ENCODE peak calls at places on chromosomes 3 and 15, in ten cellular contexts. I is right atrium auricular region, B is IMR-90, D is colonic mucosa, S is Peyer's patch, F is mammary epithelial cell, O is hepatocyte, M is lower lobe of right lung, J is transverse colon, A is HL-60. Y is an unnamed sample.
A peak's percentile ranks its signal among the peaks of the same experiment; 100 is the strongest.

GRCh38 chr3:149245738-149246451 is 24.3 kb upstream of the CP start:
- DNase-seq in I (no peak), B (peak; percentile 54), D (no peak), S (no peak), F (peak; percentile 75), O (peak; percentile 49), M (no peak), J (no peak), A (no peak), Y (no peak)

GRCh38 chr3:183460059-183461052 is 31.9 kb upstream of the MCF2L2 start:
- DNase-seq in I (no peak), B (no peak), D (no peak), S (no peak), F (peak; percentile 49), O (no peak), M (no peak), J (no peak), A (peak; percentile 18), Y (no peak)

GRCh38 chr3:134083626-134084229 is 54.0 kb upstream of the SLCO2A1 start:
- DNase-seq in I (no peak), B (no peak), D (no peak), S (no peak), F (no peak), O (no peak), M (no peak), J (no peak), A (no peak), Y (no peak)

GRCh38 chr3:67526246-67526645 is 128.2 kb downstream of the SUCLG2 start:
- DNase-seq in I (no peak), B (peak; percentile 91), D (no peak), S (no peak), F (peak; percentile 89), O (no peak), M (no peak), J (no peak), A (no peak), Y (no peak)

GRCh38 chr3:46742992-46743391 is 25.3 kb upstream of the PRSS50 start:
- DNase-seq in I (no peak), B (no peak), D (no peak), S (no peak), F (no peak), O (no peak), M (no peak), J (no peak), A (no peak), Y (no peak)

GRCh38 chr3:152392474-152392873 is 123.7 kb downstream of the MBNL1 start:
- DNase-seq in I (no peak), B (no peak), D (no peak), S (no peak), F (no peak), O (no peak), M (no peak), J (no peak), A (no peak), Y (no peak)

GRCh38 chr3:195897853-195898415 is 10.4 kb downstream of the TNK2 start:
- DNase-seq in I (no peak), B (no peak), D (no peak), S (no peak), F (no peak), O (no peak), M (no peak), J (no peak), A (no peak), Y (no peak)

GRCh38 chr3:43762486-43762885 is 71.7 kb downstream of the ABHD5 start:
- DNase-seq in I (no peak), B (no peak), D (no peak), S (no peak), F (no peak), O (no peak), M (no peak), J (no peak), A (no peak), Y (no peak)

GRCh38 chr3:140736863-140737460 is 59.1 kb downstream of the TRIM42 start:
- DNase-seq in I (peak; percentile 66), B (no peak), D (peak; percentile 21), S (no peak), F (peak; percentile 36), O (peak; percentile 70), M (no peak), J (peak; percentile 18), A (peak; percentile 10), Y (peak; percentile 39)

GRCh38 chr3:128313936-128314335 is 152.8 kb downstream of the DNAJB8 start:
- DNase-seq in I (peak; percentile 7), B (no peak), D (no peak), S (no peak), F (no peak), O (no peak), M (no peak), J (no peak), A (no peak), Y (no peak)

GRCh38 chr15:63483521-63484371 is 20.6 kb upstream of the USP3 start:
- DNase-seq in I (no peak), B (no peak), D (no peak), S (no peak), F (no peak), O (no peak), M (peak; percentile 58), J (no peak), A (peak; percentile 63), Y (no peak)

GRCh38 chr3:112086857-112087524 is 802 bp downstream of the C3orf52 start:
- DNase-seq in I (no peak), B (peak; percentile 57), D (no peak), S (no peak), F (peak; percentile 82), O (peak; percentile 16), M (no peak), J (no peak), A (no peak), Y (no peak)

GRCh38 chr3:126180477-126181397 is at the start of gene ALDH1L1:
- DNase-seq in I (peak; percentile 84), B (peak; percentile 6), D (peak; percentile 76), S (peak; percentile 65), F (peak; percentile 32), O (peak; percentile 80), M (peak; percentile 65), J (peak; percentile 57), A (no peak), Y (peak; percentile 88)

GRCh38 chr3:181700168-181701087 is 11.3 kb upstream of the SOX2 start:
- DNase-seq in I (no peak), B (peak; percentile 54), D (peak; percentile 71), S (no peak), F (peak; percentile 66), O (peak; percentile 89), M (no peak), J (peak; percentile 64), A (peak; percentile 53), Y (peak; percentile 44)

GRCh38 chr3:180680097-180680430 is 775 bp upstream of the CCDC39 start:
- DNase-seq in I (peak; percentile 59), B (peak; percentile 18), D (peak; percentile 20), S (no peak), F (peak; percentile 56), O (peak; percentile 49), M (no peak), J (peak; percentile 8), A (peak; percentile 30), Y (no peak)
- TF ChIP-seq CTCF in I (peak; percentile 42), B (peak; percentile 38), D (no peak), S (no peak), F (peak; percentile 58), O (peak; percentile 59), M (peak; percentile 40), J (peak; percentile 15), A (peak; percentile 29), Y (no peak)

GRCh38 chr3:194139977-194140351 is 4.0 kb downstream of the HES1 start:
- DNase-seq in I (no peak), B (peak; percentile 14), D (no peak), S (no peak), F (no peak), O (no peak), M (no peak), J (no peak), A (no peak), Y (no peak)
- H3K27ac ChIP-seq in I (peak overlapping the region; percentile 92), B (no peak overlapping the region), D (peak overlapping the region; percentile 71), S (peak overlapping the region; percentile 40), F (peak overlapping the region; percentile 85), O (peak overlapping the region; percentile 100), M (peak overlapping the region; percentile 92), J (peak overlapping the region; percentile 97), A (no peak overlapping the region), Y (peak overlapping the region; percentile 99)

DNA sequence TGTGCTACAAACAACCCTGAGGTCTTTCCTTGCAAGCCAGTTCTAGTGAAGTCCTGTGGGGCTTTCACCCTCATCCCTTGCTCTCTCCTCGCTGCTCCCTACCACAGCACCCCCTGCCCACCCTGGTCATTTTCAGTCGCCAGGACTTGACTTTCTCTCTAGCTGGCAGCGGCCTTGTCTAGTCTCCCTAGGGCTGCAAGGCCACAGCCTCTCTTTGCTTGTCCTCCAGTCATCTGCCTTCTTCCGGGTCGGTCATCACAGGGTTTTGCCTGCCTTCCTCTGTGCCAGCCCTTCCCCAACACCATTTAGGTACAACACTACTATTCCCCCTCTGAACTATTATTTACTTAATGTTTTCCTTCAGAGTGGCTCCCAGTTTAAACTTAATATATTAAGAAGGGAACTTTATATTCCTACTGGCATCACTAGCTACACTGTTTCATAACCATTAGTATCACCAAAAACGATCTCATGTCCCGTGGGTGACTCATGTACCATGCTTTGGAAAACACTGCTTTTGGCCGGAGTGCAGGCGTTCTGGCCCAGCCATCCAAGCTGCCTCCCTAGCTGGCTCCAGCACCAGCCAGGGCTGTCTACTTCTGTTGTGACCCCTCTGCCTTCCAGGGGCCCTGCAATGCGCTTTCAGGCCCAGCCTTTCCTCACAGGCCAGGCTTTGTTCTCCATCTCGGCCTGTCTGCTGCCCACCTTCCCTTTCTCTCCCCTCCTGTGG is 21.4 kb downstream of the FAH start:
- DNase-seq in I (no peak), B (peak; percentile 83), D (no peak), S (no peak), F (peak; percentile 78), O (no peak), M (no peak), J (no peak), A (no peak), Y (peak; percentile 66)
- TF ChIP-seq CTCF in I (no peak), B (no peak), D (no peak), S (no peak), F (no peak), O (no peak), M (no peak), J (no peak), A (no peak), Y (no peak)

GRCh38 chr15:28962851-28963710 is 77.3 kb downstream of the APBA2 start:
- DNase-seq in I (peak; percentile 53), B (no peak), D (no peak), S (no peak), F (no peak), O (no peak), M (no peak), J (no peak), A (no peak), Y (no peak)

GRCh38 chr15:28963711-28964081 is 77.9 kb downstream of the APBA2 start:
- DNase-seq in I (no peak), B (no peak), D (no peak), S (no peak), F (no peak), O (no peak), M (no peak), J (no peak), A (no peak), Y (no peak)

GRCh38 chr15:28964098-28964497 is 78.3 kb downstream of the APBA2 start:
- DNase-seq in I (no peak), B (no peak), D (no peak), S (no peak), F (no peak), O (no peak), M (no peak), J (no peak), A (no peak), Y (no peak)

GRCh38 chr15:28969511-28970085 is 83.8 kb downstream of the APBA2 start:
- DNase-seq in I (peak; percentile 56), B (no peak), D (no peak), S (no peak), F (no peak), O (no peak), M (no peak), J (no peak), A (no peak), Y (no peak)

GRCh38 chr15:28967071-28967470 is 81.3 kb downstream of the APBA2 start:
- DNase-seq in I (no peak), B (peak; percentile 70), D (no peak), S (no peak), F (no peak), O (no peak), M (no peak), J (no peak), A (no peak), Y (no peak)
- H3K27ac ChIP-seq in I (no peak overlapping the region), B (no peak overlapping the region), D (no peak overlapping the region), S (no peak overlapping the region), F (no peak overlapping the region), O (no peak overlapping the region), M (no peak overlapping the region), J (no peak overlapping the region), A (no peak overlapping the region), Y (no peak overlapping the region)

Y was measured in psoas muscle.